ENCODE peak calls at places on chromosomes 13 and 19, in five cellular contexts. One of them, this sample, is unnamed.

GRCh38 chr13:24214528-24214927 is 54.0 kb downstream of the SPATA13 start:
- DNase-seq in NCI-H748 treated with DMSO at 0.1 percent for 48 hours: no peak
- DNase-seq in hypothalamus: no peak
- DNase-seq in mammary epithelial cell: no peak
- DNase-seq in Ammon's horn: no peak
- DNase-seq in this sample: no peak

GRCh38 chr13:110114351-110114750 is 192.6 kb downstream of the COL4A1 start:
- DNase-seq in NCI-H748 treated with DMSO at 0.1 percent for 48 hours: no peak
- DNase-seq in mammary epithelial cell: no peak
- DNase-seq in Ammon's horn: no peak
- DNase-seq in hypothalamus: no peak
- DNase-seq in this sample: no peak

GRCh38 chr19:38389101-38389925 is 816 bp downstream of the SPRED3 start:
- DNase-seq in Ammon's horn: no peak
- DNase-seq in hypothalamus: peak
- DNase-seq in mammary epithelial cell: peak
- DNase-seq in NCI-H748 treated with DMSO at 0.1 percent for 48 hours: peak
- DNase-seq in this sample: peak

GRCh38 chr19:18648971-18649310 is 12.1 kb downstream of the KLHL26 start:
- DNase-seq in NCI-H748 treated with DMSO at 0.1 percent for 48 hours: no peak
- DNase-seq in hypothalamus: no peak
- DNase-seq in mammary epithelial cell: no peak
- DNase-seq in Ammon's horn: no peak
- DNase-seq in this sample: no peak

GRCh38 chr19:55526216-55527196 is 10.4 kb downstream of the SBK2 start:
- DNase-seq in mammary epithelial cell: no peak
- DNase-seq in hypothalamus: no peak
- DNase-seq in Ammon's horn: peak
- DNase-seq in NCI-H748 treated with DMSO at 0.1 percent for 48 hours: no peak
- DNase-seq in this sample: peak

GRCh38 chr13:114119196-114119595 is 13.2 kb downstream of the RASA3 start:
- DNase-seq in Ammon's horn: no peak
- DNase-seq in mammary epithelial cell: peak
- DNase-seq in hypothalamus: no peak
- DNase-seq in NCI-H748 treated with DMSO at 0.1 percent for 48 hours: no peak
- DNase-seq in this sample: peak

GRCh38 chr19:42335374-42335936 is 10.0 kb downstream of the MEGF8 start:
- DNase-seq in mammary epithelial cell: no peak
- DNase-seq in Ammon's horn: no peak
- DNase-seq in hypothalamus: no peak
- DNase-seq in NCI-H748 treated with DMSO at 0.1 percent for 48 hours: no peak
- DNase-seq in this sample: no peak

GRCh38 chr13:47188802-47189201 is 291.9 kb upstream of the HTR2A start:
- DNase-seq in NCI-H748 treated with DMSO at 0.1 percent for 48 hours: no peak
- DNase-seq in Ammon's horn: no peak
- DNase-seq in hypothalamus: no peak
- DNase-seq in mammary epithelial cell: peak
- DNase-seq in this sample: no peak

GRCh38 chr13:93727301-93728141 is 500.9 kb downstream of the GPC6 start:
- DNase-seq in mammary epithelial cell: peak
- DNase-seq in NCI-H748 treated with DMSO at 0.1 percent for 48 hours: no peak
- DNase-seq in hypothalamus: no peak
- DNase-seq in Ammon's horn: no peak
- DNase-seq in this sample: no peak

GRCh38 chr13:33355470-33355869 is 69.9 kb upstream of the STARD13 start:
- DNase-seq in NCI-H748 treated with DMSO at 0.1 percent for 48 hours: no peak
- DNase-seq in hypothalamus: no peak
- DNase-seq in mammary epithelial cell: no peak
- DNase-seq in Ammon's horn: peak
- DNase-seq in this sample: no peak